ENCODE peak calls at places on chromosomes 16 and 17, in four cellular contexts. H is upper lobe of right lung, T is tibial nerve, F is neural progenitor cell. K is an unnamed sample.
A peak's percentile ranks its signal among the peaks of the same experiment; 100 is the strongest.

GRCh38 chr16:15610369-15610871 is 32.5 kb downstream of the MARF1 start:
- DNase-seq in H (no peak), T (no peak), F (no peak), K (no peak)

GRCh38 chr16:84610385-84610784 is 7.5 kb downstream of the COTL1 start:
- DNase-seq in H (no peak), T (no peak), F (no peak), K (no peak)

GRCh38 chr17:80005360-80006338 is 30.0 kb downstream of the TBC1D16 start:
- DNase-seq in H (no peak), T (no peak), F (peak; percentile 66), K (peak; percentile 83)

GRCh38 chr17:19645608-19646250 is 2.8 kb upstream of the ALDH3A2 start:
- DNase-seq in H (peak; percentile 73), T (no peak), F (peak; percentile 70), K (no peak)

GRCh38 chr16:3194792-3195191 is 6.8 kb downstream of the OR1F1 start:
- DNase-seq in H (no peak), T (no peak), F (no peak), K (no peak)

GRCh38 chr17:76943781-76944213 is 75.6 kb downstream of the MGAT5B start:
- DNase-seq in H (no peak), T (no peak), F (no peak), K (no peak)

GRCh38 chr16:2158262-2158638 is 2.7 kb downstream of the TRAF7 start:
- DNase-seq in H (no peak), T (no peak), F (no peak), K (peak; percentile 78)

GRCh38 chr17:39929657-39930407 is 2.3 kb downstream of the LRRC3C start:
- DNase-seq in H (no peak), T (no peak), F (no peak), K (no peak)

GRCh38 chr17:55158439-55158838 is 106.3 kb upstream of the HLF start:
- DNase-seq in H (no peak), T (no peak), F (no peak), K (no peak)

GRCh38 chr16:80700558-80700957 is 103.8 kb downstream of the CDYL2 start:
- DNase-seq in H (no peak), T (no peak), F (no peak), K (no peak)

GRCh38 chr17:36934759-36935630 is 2.3 kb upstream of the LHX1 start:
- DNase-seq in H (peak; percentile 64), T (no peak), F (peak; percentile 85), K (no peak)
- H3K4me3 ChIP-seq in H (no peak overlapping the region), T (peak overlapping the region; percentile 22), F (peak overlapping the region; percentile 43), K (no peak overlapping the region)

GRCh38 chr17:73642659-73643011 is 1.6 kb downstream of the SDK2 start:
- DNase-seq in H (no peak), T (no peak), F (no peak), K (no peak)

GRCh38 chr17:73644145-73645049 is at the start of gene SDK2:
- DNase-seq in H (peak; percentile 62), T (no peak), F (peak; percentile 61), K (no peak)

GRCh38 chr17:73641779-73642580 is 2.3 kb downstream of the SDK2 start:
- DNase-seq in H (peak; percentile 40), T (no peak), F (peak; percentile 24), K (no peak)

GRCh38 chr17:73643846-73644144 is 450 bp downstream of the SDK2 start:
- DNase-seq in H (no peak), T (no peak), F (peak; percentile 58), K (no peak)

DNA sequence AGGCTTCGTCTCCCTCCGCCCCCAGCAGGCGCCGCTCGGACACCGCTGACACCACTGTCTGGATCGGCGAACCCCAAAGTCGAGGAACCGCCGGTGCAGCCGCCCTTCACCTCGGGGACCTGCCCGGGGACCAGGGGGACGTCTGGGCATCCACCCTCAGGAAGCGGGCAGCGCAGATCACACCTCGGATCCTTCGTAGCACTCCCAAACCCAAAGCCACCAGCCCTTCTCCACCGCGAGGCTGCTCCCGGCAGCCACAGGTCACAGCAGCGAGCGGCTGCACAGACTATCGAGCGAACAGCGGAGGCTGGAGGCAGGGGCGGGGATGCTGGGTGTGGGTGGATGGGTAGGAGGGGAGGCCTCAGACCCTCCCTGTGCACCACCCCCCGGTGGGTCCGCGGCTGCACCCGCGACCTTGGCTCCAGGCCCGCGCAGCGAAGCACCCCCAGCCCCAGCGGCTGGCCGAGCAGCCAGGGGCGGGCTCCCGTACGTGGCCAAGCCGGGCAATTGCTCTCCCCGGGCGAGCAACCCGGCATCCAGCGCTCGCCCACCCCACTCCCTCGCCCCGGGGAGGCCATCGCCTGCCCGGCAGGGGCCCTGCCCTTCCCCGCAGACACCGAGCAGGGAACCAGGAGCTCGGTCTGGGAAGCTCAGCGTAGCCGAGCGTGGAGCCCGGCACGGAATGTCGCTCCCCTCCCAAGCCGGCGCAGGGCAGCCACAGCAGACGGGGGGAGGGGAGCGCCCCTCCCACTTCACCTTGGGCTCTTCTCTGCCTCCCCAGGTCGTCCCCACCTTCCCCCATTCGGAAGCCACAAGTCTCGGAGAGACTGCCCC is 1.0 kb downstream of the SDK2 start:
- DNase-seq in H (peak; percentile 71), T (no peak), F (peak; percentile 71), K (no peak)
- TF ChIP-seq CTCF in H (peak; percentile 26), T (peak; percentile 49), F (peak; percentile 21), K (no peak)

GRCh38 chr17:59161477-59161876 is 5.9 kb downstream of the PRR11 start:
- DNase-seq in H (no peak), T (no peak), F (no peak), K (no peak)

GRCh38 chr17:59167571-59168001 is 12.0 kb downstream of the PRR11 start:
- DNase-seq in H (no peak), T (no peak), F (no peak), K (no peak)

GRCh38 chr17:59160203-59161025 is 4.9 kb downstream of the PRR11 start:
- DNase-seq in H (no peak), T (no peak), F (no peak), K (no peak)

DNA sequence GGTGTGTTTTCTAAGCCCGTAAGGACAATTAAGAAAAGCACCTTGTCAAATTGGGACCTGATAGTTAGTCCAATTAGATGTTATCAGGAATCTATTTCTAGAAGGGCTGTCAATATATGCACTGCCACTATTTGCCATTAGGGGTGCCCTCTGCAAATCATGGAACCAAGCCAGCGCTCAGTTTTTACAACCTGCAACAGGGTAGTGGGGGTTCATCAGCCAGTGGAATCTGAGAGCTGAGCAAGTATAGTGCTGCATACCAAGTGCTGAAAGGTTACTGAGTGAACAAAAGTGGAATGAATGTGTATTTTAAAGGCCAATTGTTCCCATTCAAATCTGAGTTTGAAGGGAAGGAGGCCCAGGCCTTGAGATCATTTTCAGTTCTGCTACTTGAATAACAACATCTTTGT is 10.4 kb downstream of the PRR11 start:
- DNase-seq in H (no peak), T (no peak), F (peak; percentile 91), K (no peak)
- H3K27ac ChIP-seq in H (no peak overlapping the region), T (peak overlapping the region; percentile 64), F (peak overlapping the region; percentile 93), K (no peak overlapping the region)

GRCh38 chr17:2551493-2551892 is 39.8 kb upstream of the METTL16 start:
- DNase-seq in H (no peak), T (no peak), F (peak; percentile 84), K (no peak)
- H3K4me3 ChIP-seq in H (no peak overlapping the region), T (no peak overlapping the region), F (peak overlapping the region; percentile 38), K (no peak overlapping the region)

DNA sequence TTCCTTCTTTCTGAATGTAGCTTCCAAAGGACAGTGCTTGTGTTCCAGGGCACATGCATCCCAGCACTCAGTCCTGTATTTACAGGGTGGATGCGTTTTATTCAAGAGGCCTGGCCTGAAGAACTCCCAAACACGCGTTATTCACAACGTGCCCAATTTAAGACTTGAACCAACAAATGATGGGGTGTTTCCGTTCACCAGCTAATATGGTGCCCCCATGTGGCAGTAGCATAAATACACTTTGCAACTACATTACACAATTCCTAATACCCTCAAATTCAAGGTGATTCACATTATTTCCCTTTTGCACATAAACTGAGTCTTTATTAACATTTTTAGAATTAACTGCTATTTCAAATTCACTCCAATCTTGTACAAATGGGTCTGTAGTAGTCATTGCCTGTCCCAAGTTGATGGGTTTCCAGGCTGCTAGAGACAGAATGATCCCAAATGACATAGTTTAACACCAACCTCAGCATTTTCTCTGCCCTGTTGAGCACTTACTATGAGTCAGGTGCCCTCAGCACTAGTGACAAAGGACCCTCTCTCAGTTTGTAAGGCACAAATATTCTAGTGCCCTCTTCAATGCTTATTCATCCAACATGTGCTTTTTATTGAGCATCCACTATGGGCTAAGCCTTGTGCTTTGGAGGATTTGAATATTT is 26.9 kb downstream of the HSD17B2 start:
- DNase-seq in H (no peak), T (no peak), F (peak; percentile 45), K (no peak)
- TF ChIP-seq CTCF in H (peak; percentile 50), T (no peak), F (peak; percentile 70), K (peak; percentile 22)

K was measured in left lung.